ENCODE peak calls at places on chromosomes 1 and 21, in seven cellular contexts. R is Panc1, Q is ovary, O is neural progenitor cell, N is HL-60, I is mammary epithelial cell, F is A549. E is an unnamed sample.

GRCh38 chr1:152003846-152004442 is 10.3 kb upstream of the S100A10 start:
- DNase-seq in R (no peak), Q (no peak), O (peak; percentile 16), N (no peak), I (no peak), F (no peak), E (no peak)

GRCh38 chr1:45282346-45282745 is 44.3 kb upstream of the HPDL start:
- DNase-seq in R (no peak), Q (no peak), O (no peak), N (peak; percentile 23), I (no peak), F (no peak), E (no peak)

GRCh38 chr1:150877220-150877516 is 769 bp upstream of the ARNT start:
- DNase-seq in R (no peak), Q (no peak), O (peak; percentile 15), N (no peak), I (no peak), F (no peak), E (no peak)

GRCh38 chr1:59692591-59692990 is 122.2 kb upstream of the HOOK1 start:
- DNase-seq in R (no peak), Q (no peak), O (no peak), N (peak; percentile 69), I (no peak), F (no peak), E (no peak)

GRCh38 chr1:160622885-160623633 is 23.8 kb downstream of the SLAMF1 start:
- DNase-seq in R (no peak), Q (no peak), O (no peak), N (no peak), I (no peak), F (no peak), E (no peak)

GRCh38 chr21:46424062-46424591 is 34.6 kb upstream of the DIP2A start:
- DNase-seq in R (no peak), Q (no peak), O (no peak), N (no peak), I (no peak), F (no peak), E (peak; percentile 50)

GRCh38 chr1:31669433-31669785 is 24.7 kb upstream of the PEF1 start:
- DNase-seq in R (no peak), Q (no peak), O (no peak), N (no peak), I (no peak), F (no peak), E (peak; percentile 88)

GRCh38 chr1:235297579-235297978 is 30.4 kb downstream of the ARID4B start:
- DNase-seq in R (no peak), Q (no peak), O (no peak), N (no peak), I (peak; percentile 67), F (no peak), E (no peak)

GRCh38 chr1:231778009-231778719 is 151.6 kb downstream of the DISC1 start:
- DNase-seq in R (no peak), Q (no peak), O (no peak), N (peak; percentile 41), I (peak; percentile 25), F (no peak), E (no peak)

GRCh38 chr1:119516680-119517079 is 9.7 kb downstream of the HSD3B1 start:
- DNase-seq in R (no peak), Q (no peak), O (no peak), N (no peak), I (no peak), F (peak; percentile 2), E (no peak)

GRCh38 chr21:38920631-38921398 is 115.1 kb downstream of the ETS2 start:
- DNase-seq in R (no peak), Q (peak; percentile 53), O (no peak), N (no peak), I (no peak), F (no peak), E (no peak)

DNA sequence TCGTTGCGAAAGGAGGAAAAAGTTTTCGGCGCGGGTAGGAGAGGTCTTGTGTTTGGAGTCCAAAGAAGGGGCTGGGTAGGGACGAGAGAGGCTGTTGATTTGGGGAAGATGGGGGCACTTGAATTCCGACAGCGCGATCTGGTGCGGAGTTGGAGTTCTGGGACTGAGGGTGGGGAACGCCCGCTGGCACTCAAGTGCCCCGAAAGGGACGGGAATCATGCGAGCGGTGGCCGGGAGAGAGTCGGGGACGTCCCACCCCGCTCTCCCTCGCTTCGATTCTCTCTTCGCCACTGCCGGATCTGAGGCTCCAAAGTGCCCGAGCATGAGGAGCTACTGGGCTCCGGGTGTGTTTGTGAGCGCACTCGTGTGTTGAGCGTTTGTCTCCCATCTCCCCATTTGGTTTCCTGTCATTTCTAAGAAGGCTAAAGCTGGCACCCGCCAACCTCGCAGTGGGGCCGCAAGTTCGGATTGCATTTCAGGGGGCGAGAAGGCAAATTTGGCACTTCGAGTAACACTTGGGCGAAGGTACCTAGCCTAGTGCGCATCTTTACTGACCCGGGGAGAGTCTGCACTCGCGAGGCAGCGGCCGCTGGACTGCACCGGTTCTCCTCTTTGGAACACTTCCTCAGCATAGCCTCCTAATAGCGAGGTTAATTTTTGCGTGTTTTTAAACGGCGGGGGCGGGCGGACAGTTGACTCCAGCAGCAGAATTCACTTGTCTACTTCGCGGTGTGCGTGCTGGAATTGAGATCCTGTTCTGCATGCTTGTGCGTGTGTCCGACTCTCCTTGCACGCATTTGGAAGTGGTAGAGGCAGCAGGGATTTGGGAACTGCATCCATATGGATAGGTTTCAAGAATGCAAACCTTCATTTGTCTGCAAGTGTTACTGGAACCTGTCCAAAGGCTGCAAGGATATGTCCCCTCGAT is 1.2 kb downstream of the CHRM3 start:
- DNase-seq in R (no peak), Q (no peak), O (peak; percentile 64), N (no peak), I (peak; percentile 16), F (peak; percentile 10), E (peak; percentile 11)
- H3K4me3 ChIP-seq in R (peak overlapping the region; percentile 56), Q (peak overlapping the region; percentile 71), O (peak overlapping the region; percentile 63), N (peak overlapping the region; percentile 30), I (peak overlapping the region; percentile 47), F (peak overlapping the region; percentile 48), E (peak overlapping the region; percentile 75)

GRCh38 chr1:43572551-43572950 is 41.9 kb downstream of the PTPRF start:
- DNase-seq in R (no peak), Q (no peak), O (peak; percentile 74), N (no peak), I (no peak), F (no peak), E (no peak)
- H3K27ac ChIP-seq in R (no peak overlapping the region), Q (no peak overlapping the region), O (peak overlapping the region; percentile 83), N (no peak overlapping the region), I (no peak overlapping the region), F (no peak overlapping the region), E (no peak overlapping the region)

DNA sequence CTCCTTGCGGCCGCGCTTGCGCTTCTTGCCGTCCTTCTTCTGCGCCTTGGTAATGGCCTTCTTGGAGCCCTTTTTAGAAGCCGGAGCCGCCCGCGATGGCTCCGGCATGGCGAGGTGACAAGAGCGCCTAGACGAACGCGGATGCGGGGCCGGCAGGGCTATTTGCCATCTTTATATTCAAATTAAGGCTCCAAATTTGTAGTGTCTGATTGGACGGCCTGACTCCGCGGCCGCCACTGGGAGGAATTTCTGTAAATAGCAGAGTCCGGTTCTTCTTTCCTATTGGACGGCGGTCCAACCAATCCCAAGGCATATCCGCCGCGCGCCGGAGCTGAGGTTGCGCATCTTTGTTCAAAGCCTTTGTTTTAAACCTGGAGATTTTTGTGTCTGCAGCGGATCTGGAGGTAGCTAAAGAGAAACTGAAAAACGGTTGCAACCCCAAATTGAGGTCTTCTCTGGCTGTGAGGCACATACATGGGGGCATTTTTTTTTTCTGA is 22.6 kb upstream of the RNF187 start:
- DNase-seq in R (no peak), Q (peak; percentile 69), O (peak; percentile 96), N (no peak), I (peak; percentile 41), F (peak; percentile 48), E (no peak)
- H3K4me3 ChIP-seq in R (peak overlapping the region; percentile 54), Q (no peak overlapping the region), O (peak overlapping the region; percentile 61), N (no peak overlapping the region), I (peak overlapping the region; percentile 23), F (peak overlapping the region; percentile 38), E (no peak overlapping the region)

GRCh38 chr1:53541263-53541625 is 82.0 kb downstream of the DMRTB1 start:
- DNase-seq in R (no peak), Q (no peak), O (no peak), N (no peak), I (no peak), F (no peak), E (no peak)

GRCh38 chr1:53540604-53541262 is 81.5 kb downstream of the DMRTB1 start:
- DNase-seq in R (no peak), Q (no peak), O (no peak), N (no peak), I (no peak), F (no peak), E (no peak)

GRCh38 chr1:53541761-53542550 is 82.8 kb downstream of the DMRTB1 start:
- DNase-seq in R (no peak), Q (no peak), O (peak; percentile 54), N (no peak), I (no peak), F (peak; percentile 76), E (peak; percentile 65)

GRCh38 chr1:53539226-53539625 is 80.0 kb downstream of the DMRTB1 start:
- DNase-seq in R (no peak), Q (no peak), O (no peak), N (no peak), I (no peak), F (no peak), E (no peak)

DNA sequence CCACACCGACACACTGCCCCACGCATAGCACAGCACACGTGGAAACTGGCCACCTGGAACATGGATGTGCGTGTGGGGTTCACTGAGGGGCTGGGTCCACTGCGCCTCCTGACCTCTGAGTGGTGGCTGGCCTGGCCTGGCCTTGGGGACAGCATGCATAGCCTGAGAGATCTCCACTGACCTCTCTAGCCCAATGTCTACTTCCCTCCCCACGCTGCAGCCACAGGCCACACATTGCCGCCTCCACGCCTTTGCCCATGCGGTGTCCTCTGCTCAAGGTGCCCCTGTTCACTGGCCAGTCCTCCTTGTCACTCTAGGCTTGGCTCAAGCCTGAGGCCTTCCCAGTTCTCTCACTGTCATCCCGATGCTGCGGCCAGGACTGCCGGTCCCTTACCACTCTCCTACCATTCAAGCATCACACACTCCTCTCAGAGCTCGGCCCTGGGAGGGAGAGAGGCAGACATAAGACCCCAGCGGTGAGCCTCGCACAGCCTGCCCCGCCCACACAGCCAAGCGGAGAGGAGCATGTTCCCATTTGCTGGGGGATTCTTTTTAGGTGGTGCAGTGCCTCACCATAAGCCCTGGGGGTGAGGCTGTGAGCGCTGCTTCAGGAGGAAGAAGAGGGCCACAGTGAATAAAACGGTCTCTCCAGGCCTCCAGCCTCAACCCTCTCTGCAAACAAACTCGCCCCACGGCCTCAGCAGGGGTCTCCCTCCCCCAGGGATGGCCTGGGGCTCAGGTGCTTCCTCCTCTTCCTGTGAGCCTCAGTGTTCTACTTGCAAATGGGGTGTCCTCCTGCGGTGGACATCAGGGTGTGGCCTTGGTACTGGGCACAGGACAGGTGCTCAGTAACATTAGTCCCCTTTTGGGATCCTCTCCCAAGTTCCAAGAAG is 80.8 kb downstream of the DMRTB1 start:
- DNase-seq in R (no peak), Q (no peak), O (peak; percentile 31), N (no peak), I (no peak), F (no peak), E (no peak)
- H3K27ac ChIP-seq in R (no peak overlapping the region), Q (no peak overlapping the region), O (no peak overlapping the region), N (no peak overlapping the region), I (no peak overlapping the region), F (peak overlapping the region; percentile 90), E (no peak overlapping the region)

GRCh38 chr1:226722901-226723639 is 16.0 kb downstream of the ITPKB start:
- DNase-seq in R (no peak), Q (no peak), O (no peak), N (no peak), I (no peak), F (no peak), E (no peak)
- H3K4me3 ChIP-seq in R (no peak overlapping the region), Q (no peak overlapping the region), O (no peak overlapping the region), N (no peak overlapping the region), I (no peak overlapping the region), F (no peak overlapping the region), E (no peak overlapping the region)

GRCh38 chr1:169119405-169119804 is 12.9 kb downstream of the ATP1B1 start:
- DNase-seq in R (no peak), Q (no peak), O (no peak), N (no peak), I (peak; percentile 43), F (peak; percentile 74), E (no peak)
- H3K27ac ChIP-seq in R (no peak overlapping the region), Q (no peak overlapping the region), O (no peak overlapping the region), N (no peak overlapping the region), I (peak overlapping the region; percentile 33), F (peak overlapping the region; percentile 96), E (no peak overlapping the region)

E was measured in WERI-Rb-1.